ENCODE peak calls at places on chromosomes 1 and 21, in nine cellular contexts. K, N, C, J, Q, S, X, I and M are unnamed samples.

GRCh38 chr1:147627435-147628110 is 42.8 kb downstream of the ACP6 start:
- DNase-seq in K (peak), N (peak), J (peak), I (peak), Q (peak), X (peak), S (peak), C (no peak), M (peak)

GRCh38 chr1:181134543-181135461 is 46.3 kb downstream of the IER5 start:
- DNase-seq in Q (peak), J (peak), C (peak), S (peak), K (peak), I (no peak), N (no peak), X (no peak), M (peak)

GRCh38 chr1:209527372-209527771 is 56.1 kb upstream of the CAMK1G start:
- DNase-seq in K (no peak), X (no peak), J (no peak), I (peak), S (no peak), Q (peak), N (no peak), C (peak), M (no peak)

GRCh38 chr1:228438266-228438665 is 21.6 kb upstream of the TRIM17 start:
- DNase-seq in X (no peak), I (no peak), K (no peak), S (no peak), J (no peak), N (no peak), Q (no peak), C (no peak), M (no peak)

GRCh38 chr21:37815893-37816292 is 100.4 kb downstream of the KCNJ6 start:
- DNase-seq in Q (no peak), C (no peak), N (no peak), I (no peak), S (no peak), K (no peak), J (no peak), X (no peak), M (no peak)

GRCh38 chr1:117284408-117285215 is 73.9 kb upstream of the VTCN1 start:
- DNase-seq in I (peak), C (peak), J (peak), N (no peak), Q (peak), K (peak), X (no peak), S (peak), M (peak)

GRCh38 chr1:19764848-19765247 is 34.9 kb downstream of the TMCO4 start:
- DNase-seq in I (peak), C (peak), J (no peak), S (no peak), K (peak), Q (peak), N (no peak), X (no peak), M (no peak)

GRCh38 chr21:31387560-31388186 is 43.6 kb upstream of the TIAM1 start:
- DNase-seq in N (no peak), K (no peak), S (no peak), I (no peak), C (no peak), J (no peak), X (no peak), Q (no peak), M (no peak)

GRCh38 chr21:37374026-37374425 is 7.5 kb downstream of the DYRK1A start:
- DNase-seq in S (no peak), K (no peak), C (peak), J (no peak), X (no peak), I (no peak), Q (peak), N (no peak), M (no peak)

GRCh38 chr1:40001456-40001855 is 39.1 kb upstream of the CAP1 start:
- DNase-seq in K (no peak), I (no peak), X (no peak), J (no peak), C (no peak), Q (no peak), S (no peak), N (no peak), M (no peak)

GRCh38 chr1:162910161-162910560 is 49.2 kb upstream of the CCDC190 start:
- DNase-seq in S (no peak), K (no peak), Q (no peak), J (no peak), X (no peak), N (no peak), C (no peak), I (no peak), M (no peak)

GRCh38 chr1:246212013-246212412 is 295.1 kb downstream of the SMYD3 start:
- DNase-seq in S (no peak), N (no peak), K (no peak), C (no peak), X (no peak), J (no peak), I (no peak), Q (no peak), M (no peak)

GRCh38 chr1:201761178-201761577 is 67.8 kb upstream of the IPO9 start:
- DNase-seq in N (no peak), I (no peak), J (no peak), Q (no peak), S (no peak), K (no peak), X (no peak), C (no peak), M (no peak)

GRCh38 chr21:29163381-29164115 is 33.1 kb downstream of the MAP3K7CL start:
- DNase-seq in J (no peak), Q (peak), K (no peak), C (no peak), I (no peak), X (no peak), S (no peak), N (no peak), M (no peak)

GRCh38 chr1:174291059-174291458 is 131.7 kb downstream of the RABGAP1L start:
- DNase-seq in X (no peak), N (no peak), K (no peak), C (no peak), S (no peak), Q (no peak), J (no peak), I (no peak), M (no peak)

GRCh38 chr1:246566808-246567154 is 525 bp downstream of the CNST start:
- DNase-seq in J (no peak), N (peak), K (peak), Q (no peak), X (no peak), I (no peak), S (no peak), C (peak), M (peak)

GRCh38 chr1:203992440-203992839 is 80.5 kb upstream of the SOX13 start:
- DNase-seq in I (no peak), N (no peak), Q (peak), X (no peak), S (no peak), K (no peak), C (peak), J (no peak), M (no peak)

GRCh38 chr1:197675475-197676324 is 99.6 kb downstream of the DENND1B start:
- DNase-seq in C (no peak), I (no peak), J (no peak), X (no peak), K (no peak), N (peak), Q (peak), S (peak), M (no peak)

GRCh38 chr21:16741228-16741665 is 771.6 kb upstream of the CXADR start:
- DNase-seq in I (no peak), N (no peak), Q (no peak), J (no peak), K (no peak), X (no peak), S (no peak), C (peak), M (no peak)

GRCh38 chr1:1359668-1360468 is 1.5 kb upstream of the MXRA8 start:
- DNase-seq in I (peak), K (no peak), S (no peak), X (no peak), Q (peak), C (peak), J (peak), N (peak), M (no peak)

GRCh38 chr1:10033359-10033845 is 644 bp downstream of the UBE4B start:
- DNase-seq in Q (peak), C (no peak), J (no peak), X (no peak), N (peak), K (peak), S (no peak), I (no peak), M (no peak)

GRCh38 chr1:10232213-10232612 is 21.8 kb downstream of the KIF1B start:
- DNase-seq in K (no peak), Q (peak), X (no peak), N (no peak), S (no peak), I (no peak), J (no peak), C (no peak), M (no peak)

GRCh38 chr21:30434033-30434631 is 4.1 kb downstream of the KRTAP13-4 start:
- DNase-seq in X (no peak), N (no peak), Q (peak), S (peak), K (peak), C (no peak), I (no peak), J (no peak), M (no peak)

GRCh38 chr1:204426035-204426436 is 14.4 kb upstream of the PPP1R15B start:
- DNase-seq in C (peak), J (no peak), Q (peak), X (no peak), I (no peak), N (no peak), K (no peak), S (no peak), M (no peak)

GRCh38 chr1:113856011-113856410 is 15.5 kb downstream of the PTPN22 start:
- DNase-seq in K (no peak), C (no peak), S (no peak), J (no peak), I (no peak), Q (no peak), X (no peak), N (no peak), M (no peak)

GRCh38 chr1:18883636-18884418 is 18.5 kb downstream of the ALDH4A1 start:
- DNase-seq in I (peak), C (peak), K (peak), N (peak), Q (peak), X (peak), S (peak), J (no peak), M (peak)

GRCh38 chr1:81560629-81561028 is 240.1 kb upstream of the ADGRL2 start:
- DNase-seq in N (no peak), K (no peak), Q (no peak), C (no peak), I (no peak), X (no peak), J (no peak), S (no peak), M (no peak)

GRCh38 chr1:81558291-81559076 is 242.2 kb upstream of the ADGRL2 start:
- DNase-seq in J (no peak), S (no peak), K (no peak), Q (no peak), C (no peak), X (no peak), I (no peak), N (no peak), M (no peak)

GRCh38 chr1:81556968-81557367 is 243.8 kb upstream of the ADGRL2 start:
- DNase-seq in K (no peak), S (no peak), Q (no peak), C (no peak), X (no peak), I (no peak), N (no peak), J (no peak), M (no peak)

GRCh38 chr1:81562934-81563333 is 237.8 kb upstream of the ADGRL2 start:
- DNase-seq in I (no peak), S (no peak), C (no peak), N (no peak), K (no peak), X (no peak), J (no peak), Q (no peak), M (no peak)

DNA sequence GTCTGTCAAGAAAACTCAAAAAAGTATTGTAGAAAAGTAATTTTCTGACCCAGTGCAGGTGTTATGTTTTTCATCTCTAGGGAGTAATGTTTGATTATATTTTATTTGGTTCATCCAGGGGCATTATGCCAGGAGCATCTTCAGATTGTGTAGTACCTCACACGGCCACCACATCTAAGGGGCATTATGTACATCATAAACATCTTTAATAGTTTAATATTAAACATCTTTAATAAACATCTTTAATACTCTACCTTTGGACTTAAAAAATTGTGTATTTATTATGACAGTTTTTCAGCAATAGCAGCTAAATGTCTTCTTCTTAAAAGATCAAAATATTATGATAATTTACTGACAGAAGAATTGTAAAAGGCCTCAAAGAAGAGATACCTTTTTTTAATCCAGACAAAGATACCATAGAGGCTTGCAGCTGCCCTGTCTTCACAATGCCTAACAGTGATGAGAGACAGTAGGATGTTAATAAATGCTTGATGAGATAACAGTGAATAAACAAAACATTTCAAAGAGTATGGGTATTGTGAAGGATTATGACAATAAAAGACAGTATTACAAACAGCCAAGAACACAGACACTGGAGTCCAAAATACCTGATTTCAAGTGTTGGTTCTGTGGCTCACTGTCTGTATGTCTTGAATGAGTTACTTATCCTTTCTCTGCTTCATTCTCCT is 240.9 kb upstream of the ADGRL2 start:
- DNase-seq in I (no peak), C (no peak), K (no peak), Q (peak), S (no peak), J (no peak), N (no peak), X (no peak), M (no peak)
- TF ChIP-seq CTCF in I (peak), C (peak), K (peak), Q (peak), S (no peak), J (peak), N (no peak), X (no peak), M (no peak)

DNA sequence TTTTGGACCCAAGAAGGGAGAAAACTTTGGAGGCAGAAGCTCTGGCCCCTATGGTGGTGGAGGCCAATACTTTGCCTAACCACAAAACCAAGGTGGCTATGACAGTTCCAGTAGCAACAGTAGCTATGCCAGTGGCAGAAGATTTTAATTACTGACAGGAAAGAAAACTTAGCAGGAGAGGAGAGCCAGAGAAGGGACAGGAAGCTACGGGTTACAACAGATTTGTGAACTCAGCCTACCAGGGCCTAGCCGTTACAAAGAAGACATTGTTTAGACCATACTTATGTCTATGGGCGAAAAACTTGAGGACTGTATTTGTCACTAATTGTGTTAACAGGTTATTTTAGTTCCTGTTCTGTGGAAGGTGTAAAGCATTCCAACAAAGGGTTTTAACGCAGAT is 10.4 kb upstream of the ACOT11 start:
- DNase-seq in C (no peak), K (no peak), X (no peak), Q (no peak), N (no peak), S (no peak), I (no peak), J (no peak), M (no peak)
- TF ChIP-seq CTCF in C (no peak), K (no peak), X (no peak), Q (no peak), N (no peak), S (no peak), I (no peak), J (no peak), M (no peak)

GRCh38 chr1:172268237-172268636 is 152.2 kb upstream of the C1orf105 start:
- DNase-seq in S (no peak), C (no peak), I (no peak), N (no peak), J (peak), K (no peak), Q (no peak), X (no peak), M (no peak)

GRCh38 chr1:172269644-172270043 is 150.8 kb upstream of the C1orf105 start:
- DNase-seq in X (no peak), C (peak), Q (peak), N (no peak), J (no peak), S (no peak), K (no peak), I (no peak), M (no peak)

GRCh38 chr1:172266528-172267174 is 153.8 kb upstream of the C1orf105 start:
- DNase-seq in X (no peak), C (peak), N (no peak), Q (no peak), I (no peak), S (no peak), K (no peak), J (no peak), M (no peak)

GRCh38 chr1:172270605-172271004 is 149.9 kb upstream of the C1orf105 start:
- DNase-seq in C (peak), Q (peak), S (no peak), N (no peak), X (no peak), I (no peak), K (no peak), J (no peak), M (no peak)

DNA sequence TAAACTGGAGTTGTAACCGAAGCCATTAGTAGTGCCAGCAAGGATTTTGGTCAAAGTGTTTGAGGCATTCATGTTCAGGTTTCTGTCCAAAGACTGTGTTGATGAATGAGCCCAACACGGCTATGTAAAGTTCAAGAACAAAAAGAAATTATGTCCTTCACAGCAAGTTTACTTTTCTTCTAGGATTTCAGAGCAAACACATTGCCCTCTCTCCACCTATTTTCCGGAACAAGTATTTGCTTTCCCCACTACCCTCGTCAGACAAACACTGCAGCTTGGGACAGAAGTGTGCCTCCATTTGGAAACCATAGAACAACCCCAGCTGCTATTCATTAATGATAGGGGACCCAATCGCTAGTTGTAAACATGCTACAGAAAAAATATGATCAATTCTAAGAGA is 151.4 kb upstream of the C1orf105 start:
- DNase-seq in C (no peak), J (no peak), I (no peak), X (no peak), Q (no peak), N (no peak), S (no peak), K (no peak), M (no peak)
- TF ChIP-seq CTCF in C (no peak), J (no peak), I (no peak), X (no peak), Q (no peak), N (no peak), S (no peak), K (no peak), M (no peak)

GRCh38 chr21:24045775-24046215 is 1561.5 kb downstream of the MRPL39 start:
- DNase-seq in I (no peak), C (peak), K (no peak), N (peak), J (peak), Q (peak), S (peak), X (peak), M (no peak)
- TF ChIP-seq CTCF in I (no peak), C (peak), K (peak), N (no peak), J (peak), Q (peak), S (no peak), X (no peak), M (peak)

GRCh38 chr21:39502631-39503030 is 50.9 kb downstream of the SH3BGR start:
- DNase-seq in S (no peak), N (no peak), X (no peak), I (no peak), C (no peak), Q (no peak), J (no peak), K (no peak), M (no peak)
- TF ChIP-seq CTCF in S (no peak), N (no peak), X (no peak), I (no peak), C (no peak), Q (no peak), J (no peak), K (no peak), M (no peak)

GRCh38 chr1:79197421-79197820 is 190.9 kb upstream of the ADGRL4 start:
- DNase-seq in I (no peak), J (peak), X (no peak), C (peak), S (no peak), K (no peak), Q (peak), N (no peak), M (no peak)
- TF ChIP-seq CTCF in I (peak), J (peak), X (no peak), C (peak), S (no peak), K (no peak), Q (peak), N (no peak), M (peak)

GRCh38 chr1:207840380-207840779 is 70.5 kb downstream of the CD34 start:
- DNase-seq in K (no peak), J (no peak), Q (no peak), C (no peak), N (no peak), X (no peak), I (no peak), S (no peak), M (no peak)
- TF ChIP-seq CTCF in K (no peak), J (no peak), Q (no peak), C (no peak), N (no peak), X (no peak), I (no peak), S (no peak), M (no peak)

DNA sequence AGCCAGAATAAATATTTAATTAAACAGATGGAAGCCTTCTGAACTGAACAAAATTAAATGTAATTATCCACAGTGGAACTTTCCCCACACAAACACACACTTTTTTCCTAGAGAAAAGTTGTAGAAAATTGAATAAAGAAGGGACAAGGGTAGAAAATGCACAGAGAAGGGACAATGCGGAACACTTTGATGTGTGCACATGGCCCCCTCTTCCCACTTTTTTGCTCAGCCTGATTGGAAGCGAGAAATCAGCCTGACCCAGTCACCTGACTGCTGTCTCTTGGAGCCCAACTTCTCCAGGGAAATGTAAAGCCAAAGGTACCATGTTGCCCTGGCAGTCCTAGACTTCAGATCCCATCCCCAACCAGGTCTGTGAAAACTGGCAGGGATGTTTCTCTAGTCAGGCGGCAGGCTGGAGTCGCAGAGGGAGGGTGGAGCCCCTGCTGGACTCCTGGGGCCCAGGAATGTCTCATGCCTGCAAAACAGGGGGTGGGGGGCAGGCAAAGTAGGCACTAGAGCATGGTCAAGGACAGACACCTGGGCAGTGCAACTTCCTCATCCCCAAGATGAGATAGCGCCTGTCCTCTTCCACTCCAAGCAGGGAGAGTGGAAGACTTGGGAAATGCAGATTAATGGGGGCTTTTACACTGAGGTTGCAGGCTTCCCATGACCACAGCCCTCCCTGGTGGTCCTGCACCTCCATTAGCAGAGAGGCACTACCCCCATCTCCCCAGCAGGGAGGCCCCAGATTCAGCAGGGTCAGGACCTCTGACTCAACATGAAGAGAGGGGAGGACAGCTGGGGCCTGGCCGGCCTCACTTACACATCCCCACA is 2.8 kb downstream of the CERS2 start:
- DNase-seq in C (no peak), Q (no peak), K (peak), N (no peak), I (no peak), J (no peak), S (no peak), X (no peak), M (no peak)
- TF ChIP-seq CTCF in C (no peak), Q (peak), K (peak), N (no peak), I (no peak), J (no peak), S (no peak), X (no peak), M (no peak)

GRCh38 chr1:109877320-109877771 is 33.3 kb upstream of the CSF1 start:
- DNase-seq in I (peak), N (peak), J (peak), S (peak), Q (peak), X (no peak), C (peak), K (no peak), M (no peak)
- TF ChIP-seq CTCF in I (peak), N (peak), J (peak), S (no peak), Q (peak), X (no peak), C (peak), K (no peak), M (no peak)